ENCODE peak calls at places on chromosomes 2 and 18, in five cellular contexts. V is progenitor cell of endocrine pancreas, A is MCF 10A, Y is AG10803, N is HFFc6. E is an unnamed sample.

GRCh38 chr18:45621068-45621511 is 5.8 kb downstream of the SLC14A2 start:
- DNase-seq in V (peak; percentile 31), A (peak; percentile 53), Y (peak; percentile 51), N (no peak), E (no peak)

GRCh38 chr2:102385522-102385921 is 29.9 kb downstream of the IL18R1 start:
- DNase-seq in V (no peak), A (peak; percentile 25), Y (no peak), N (no peak), E (no peak)

GRCh38 chr2:163800889-163801498 is 65.2 kb upstream of the FIGN start:
- DNase-seq in V (no peak), A (no peak), Y (peak; percentile 72), N (peak; percentile 54), E (no peak)

GRCh38 chr2:55152475-55153422 is 79.3 kb downstream of the CLHC1 start:
- DNase-seq in V (no peak), A (no peak), Y (no peak), N (no peak), E (no peak)

GRCh38 chr2:161486111-161486510 is 70.0 kb downstream of the TBR1 start:
- DNase-seq in V (no peak), A (peak; percentile 18), Y (no peak), N (no peak), E (no peak)

GRCh38 chr2:58039170-58039611 is 7.4 kb upstream of the VRK2 start:
- DNase-seq in V (no peak), A (no peak), Y (peak; percentile 46), N (peak; percentile 32), E (no peak)

GRCh38 chr2:61469424-61470121 is 1.3 kb downstream of the USP34 start:
- DNase-seq in V (no peak), A (peak; percentile 31), Y (no peak), N (no peak), E (no peak)

GRCh38 chr18:46265190-46266156 is 161.3 kb downstream of the HAUS1 start:
- DNase-seq in V (no peak), A (no peak), Y (no peak), N (no peak), E (no peak)

GRCh38 chr2:164913640-164914346 is 41.5 kb downstream of the SLC38A11 start:
- DNase-seq in V (no peak), A (peak; percentile 31), Y (peak; percentile 28), N (peak; percentile 54), E (no peak)

GRCh38 chr2:74205586-74205985 is 7.2 kb downstream of the MTHFD2 start:
- DNase-seq in V (no peak), A (peak; percentile 59), Y (no peak), N (no peak), E (no peak)

DNA sequence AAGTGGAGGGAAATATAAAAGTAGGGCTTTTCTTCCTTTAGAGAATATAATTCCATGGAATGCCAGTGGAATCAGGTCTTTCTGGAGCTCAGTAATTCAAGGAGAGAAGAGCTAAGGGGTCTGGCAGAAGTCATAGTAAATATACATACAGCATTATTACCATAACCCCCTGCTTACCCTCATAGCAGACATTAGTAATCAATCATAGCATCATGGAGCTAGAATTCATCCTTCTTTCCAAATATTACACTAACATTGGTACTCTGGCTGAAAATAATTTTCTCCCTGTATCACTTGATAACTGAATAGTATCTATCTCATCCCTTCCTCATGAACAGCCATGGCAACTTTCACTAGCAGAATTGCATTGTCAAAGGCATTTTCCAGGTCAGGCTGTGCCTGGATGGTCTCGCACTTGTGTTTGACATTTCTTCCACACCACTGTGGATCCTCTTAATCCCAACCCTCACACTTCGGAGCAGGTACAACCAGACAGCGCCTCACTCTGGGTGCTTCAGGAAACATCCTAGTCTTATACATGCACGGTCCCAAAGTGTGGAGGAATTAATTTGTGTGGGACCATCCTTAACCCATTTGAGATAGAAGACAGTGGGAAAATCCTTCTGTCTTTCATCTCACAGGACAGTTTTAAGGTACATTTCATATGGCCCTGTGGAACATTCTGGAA is 84.2 kb upstream of the SEC11C start:
- DNase-seq in V (no peak), A (no peak), Y (no peak), N (no peak), E (no peak)
- TF ChIP-seq CTCF in V (no peak), A (no peak), Y (peak; percentile 4), N (peak; percentile 65), E (no peak)

GRCh38 chr18:74397572-74397971 is 59.5 kb downstream of the DIPK1C start:
- DNase-seq in V (no peak), A (no peak), Y (no peak), N (no peak), E (no peak)
- TF ChIP-seq CTCF in V (no peak), A (no peak), Y (no peak), N (no peak), E (no peak)

DNA sequence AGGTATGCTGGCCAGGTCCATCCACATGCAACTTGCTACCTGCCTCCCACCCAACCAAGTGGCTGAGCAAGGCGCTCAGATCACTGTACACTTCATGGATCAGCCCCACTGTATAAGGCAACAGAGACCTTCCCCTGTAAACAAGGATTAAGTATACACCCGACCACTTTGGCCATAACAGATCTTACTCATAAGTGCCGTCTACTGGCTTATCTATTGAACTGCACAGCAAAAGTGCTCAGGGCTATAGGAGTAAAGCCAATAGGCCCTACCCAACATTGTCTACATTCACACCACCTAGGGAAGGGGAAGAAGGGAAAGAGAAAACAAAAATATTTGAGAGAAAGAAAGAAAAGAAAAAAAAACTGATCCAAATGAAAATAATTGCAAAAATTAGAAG is 663.9 kb upstream of the LRRTM1 start:
- DNase-seq in V (no peak), A (no peak), Y (no peak), N (no peak), E (no peak)
- TF ChIP-seq CTCF in V (no peak), A (no peak), Y (no peak), N (no peak), E (no peak)

GRCh38 chr2:71990826-71991225 is 156.8 kb downstream of the CYP26B1 start:
- DNase-seq in V (no peak), A (no peak), Y (no peak), N (no peak), E (no peak)

GRCh38 chr2:71992036-71992435 is 155.6 kb downstream of the CYP26B1 start:
- DNase-seq in V (no peak), A (peak; percentile 57), Y (peak; percentile 29), N (no peak), E (no peak)

GRCh38 chr2:71991397-71991796 is 156.3 kb downstream of the CYP26B1 start:
- DNase-seq in V (no peak), A (no peak), Y (no peak), N (no peak), E (no peak)

GRCh38 chr2:71997843-71998242 is 149.8 kb downstream of the CYP26B1 start:
- DNase-seq in V (no peak), A (no peak), Y (no peak), N (no peak), E (no peak)

DNA sequence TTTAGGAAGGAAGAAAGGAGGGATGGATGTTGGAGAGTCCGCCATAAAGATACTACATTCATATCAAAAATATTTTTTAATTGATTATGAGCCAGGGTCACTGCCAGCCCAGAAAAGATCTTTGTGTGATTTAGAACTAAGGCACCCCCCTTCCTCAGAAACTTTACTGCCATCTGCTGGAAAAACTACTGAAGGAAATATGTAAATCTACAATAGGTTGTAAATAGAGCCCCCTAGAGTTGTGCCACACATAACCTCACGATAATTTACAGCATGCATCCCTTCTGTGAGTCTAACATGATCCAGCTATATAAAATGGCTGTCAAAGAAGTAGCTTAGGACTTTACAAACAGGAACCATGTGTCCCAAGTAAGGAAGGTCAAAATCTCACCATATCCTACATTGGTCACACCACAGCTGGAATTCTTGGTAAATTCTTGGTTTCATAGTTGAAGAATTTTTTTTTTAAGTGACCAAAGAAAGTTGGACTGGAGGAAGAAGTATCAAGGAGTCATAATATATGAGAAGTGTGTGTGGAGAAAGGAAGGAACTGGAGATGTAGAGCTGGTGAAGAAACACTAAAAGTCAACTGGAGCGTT is 152.5 kb downstream of the CYP26B1 start:
- DNase-seq in V (no peak), A (peak; percentile 69), Y (peak; percentile 57), N (peak; percentile 53), E (no peak)
- TF ChIP-seq CTCF in V (no peak), A (peak; percentile 64), Y (peak; percentile 71), N (peak; percentile 86), E (no peak)

GRCh38 chr18:68152770-68153169 is 562.1 kb downstream of the TMX3 start:
- DNase-seq in V (no peak), A (no peak), Y (no peak), N (no peak), E (no peak)
- TF ChIP-seq CTCF in V (no peak), A (no peak), Y (no peak), N (no peak), E (no peak)

DNA sequence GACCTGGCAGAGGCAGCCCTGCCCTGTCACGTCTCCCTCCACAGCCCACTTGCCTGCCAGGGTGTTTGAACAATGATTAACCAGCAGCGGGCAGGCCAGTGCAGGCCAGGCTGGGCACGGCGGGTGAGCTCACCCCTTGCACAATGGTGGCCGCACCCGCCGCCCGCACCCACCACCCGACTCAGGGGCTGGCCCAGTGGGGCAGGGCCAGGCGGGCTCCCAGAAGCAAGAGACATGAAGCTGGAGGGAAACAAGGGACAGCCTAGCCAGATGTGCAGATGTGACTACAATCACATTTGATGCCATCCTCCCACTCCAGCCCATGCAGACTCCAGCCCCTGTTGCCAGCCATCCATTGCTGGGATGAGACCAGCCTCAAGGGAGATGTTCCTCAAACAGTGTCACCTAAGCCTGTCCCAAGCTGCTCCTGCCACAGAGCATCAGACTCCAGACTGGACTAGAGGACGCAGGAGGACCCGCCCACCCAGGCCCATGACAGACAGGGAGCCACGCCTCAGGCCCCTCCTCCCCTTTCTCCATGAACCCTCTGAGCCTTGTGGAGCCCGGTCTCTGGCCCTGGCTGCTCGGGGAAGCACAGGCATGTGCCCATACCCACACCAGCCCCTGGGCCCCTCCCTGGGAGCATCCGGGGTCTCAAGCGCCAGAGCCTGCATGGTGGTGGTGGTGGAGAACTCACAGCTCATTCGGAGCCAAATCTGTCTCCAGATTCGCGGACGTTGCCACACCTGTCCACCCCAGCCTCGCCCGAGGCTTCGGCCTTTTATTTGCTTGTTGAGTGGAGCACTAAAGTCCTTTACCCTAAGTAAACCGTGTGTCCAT is 45.0 kb downstream of the SDC1 start:
- DNase-seq in V (no peak), A (peak; percentile 94), Y (no peak), N (no peak), E (no peak)
- TF ChIP-seq CTCF in V (no peak), A (peak; percentile 49), Y (no peak), N (no peak), E (no peak)

GRCh38 chr18:34075963-34076860 is 148.5 kb downstream of the NOL4 start:
- DNase-seq in V (no peak), A (no peak), Y (no peak), N (no peak), E (no peak)

DNA sequence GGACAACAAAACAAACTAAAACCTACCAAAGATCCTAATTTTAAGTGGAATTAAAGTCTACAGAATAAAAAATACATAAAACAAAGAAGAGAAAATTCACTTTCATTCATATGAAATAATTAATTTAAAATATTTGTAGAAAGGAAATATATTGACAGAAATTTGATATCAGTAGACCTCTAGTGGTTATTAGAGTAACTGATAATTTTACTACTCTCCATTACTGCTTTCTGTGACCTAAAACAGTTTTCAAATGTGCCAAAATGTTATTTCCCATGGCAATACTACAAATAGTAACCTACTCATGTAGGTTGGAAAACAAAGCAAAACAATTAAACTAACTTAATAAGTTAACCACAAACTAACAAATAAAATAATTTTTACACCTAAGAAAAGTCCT is 147.1 kb downstream of the NOL4 start:
- DNase-seq in V (no peak), A (no peak), Y (no peak), N (no peak), E (no peak)
- TF ChIP-seq CTCF in V (no peak), A (no peak), Y (no peak), N (peak; percentile 39), E (no peak)

E was measured in activated B cell treated with CpG ODN at 0.5 μM for 24 hours.